ENCODE peak calls at places on chromosomes 12 and 14, in five cellular contexts. G is tibial artery, M is mucosa of descending colon, R is K562, L is endothelial cell of umbilical vein. T is an unnamed sample.

GRCh38 chr12:110699591-110700445 is 10.9 kb upstream of the HVCN1 start:
- DNase-seq in G (no peak), M (no peak), R (peak; percentile 59), L (no peak), T (no peak)

GRCh38 chr12:98709022-98709421 is 63.9 kb downstream of the APAF1 start:
- DNase-seq in G (no peak), M (no peak), R (no peak), L (no peak), T (no peak)

GRCh38 chr12:116990971-116991966 is 80.5 kb downstream of the FBXW8 start:
- DNase-seq in G (no peak), M (no peak), R (no peak), L (no peak), T (no peak)

GRCh38 chr12:27820564-27820963 is 40.5 kb upstream of the MANSC4 start:
- DNase-seq in G (no peak), M (no peak), R (no peak), L (peak; percentile 4), T (no peak)

GRCh38 chr14:106831322-106831720 is 1304.9 kb downstream of the TMEM121 start:
- DNase-seq in G (no peak), M (peak; percentile 65), R (no peak), L (no peak), T (peak; percentile 48)

GRCh38 chr12:124884587-124885438 is 21.1 kb upstream of the SCARB1 start:
- DNase-seq in G (no peak), M (peak; percentile 76), R (peak; percentile 77), L (no peak), T (no peak)

GRCh38 chr14:37565550-37565949 is 29.5 kb downstream of the FOXA1 start:
- DNase-seq in G (no peak), M (peak; percentile 63), R (no peak), L (no peak), T (no peak)

GRCh38 chr12:132491349-132491663 is 1.4 kb downstream of the FBRSL1 start:
- DNase-seq in G (no peak), M (no peak), R (no peak), L (no peak), T (no peak)

GRCh38 chr12:113697646-113698504 is 226.2 kb upstream of the LHX5 start:
- DNase-seq in G (no peak), M (peak; percentile 3), R (no peak), L (no peak), T (no peak)

GRCh38 chr14:85530626-85531025 is 682 bp downstream of the FLRT2 start:
- DNase-seq in G (no peak), M (no peak), R (no peak), L (no peak), T (no peak)

GRCh38 chr14:85528080-85528881 is 1.7 kb upstream of the FLRT2 start:
- DNase-seq in G (peak; percentile 39), M (peak; percentile 20), R (no peak), L (peak; percentile 94), T (peak; percentile 90)

GRCh38 chr14:85529803-85530574 is at the start of gene FLRT2:
- DNase-seq in G (peak; percentile 72), M (peak; percentile 21), R (no peak), L (peak; percentile 93), T (peak; percentile 88)

GRCh38 chr14:85527458-85527857 is 2.5 kb upstream of the FLRT2 start:
- DNase-seq in G (no peak), M (no peak), R (no peak), L (peak; percentile 83), T (peak; percentile 30)

GRCh38 chr14:85528882-85529585 is 910 bp upstream of the FLRT2 start:
- DNase-seq in G (no peak), M (no peak), R (no peak), L (peak; percentile 83), T (peak; percentile 61)
- H3K4me3 ChIP-seq in G (peak overlapping the region; percentile 56), M (no peak overlapping the region), R (no peak overlapping the region), L (peak overlapping the region; percentile 94), T (peak overlapping the region; percentile 77)

GRCh38 chr12:71756054-71756675 is 1.5 kb downstream of the RAB21 start:
- DNase-seq in G (no peak), M (no peak), R (no peak), L (peak; percentile 14), T (no peak)

GRCh38 chr12:71764587-71765321 is 10.1 kb downstream of the RAB21 start:
- DNase-seq in G (no peak), M (no peak), R (no peak), L (no peak), T (no peak)

GRCh38 chr12:71759941-71760340 is 5.3 kb downstream of the RAB21 start:
- DNase-seq in G (no peak), M (no peak), R (no peak), L (no peak), T (no peak)

GRCh38 chr12:71763682-71764379 is 9.2 kb downstream of the RAB21 start:
- DNase-seq in G (no peak), M (no peak), R (no peak), L (no peak), T (no peak)

DNA sequence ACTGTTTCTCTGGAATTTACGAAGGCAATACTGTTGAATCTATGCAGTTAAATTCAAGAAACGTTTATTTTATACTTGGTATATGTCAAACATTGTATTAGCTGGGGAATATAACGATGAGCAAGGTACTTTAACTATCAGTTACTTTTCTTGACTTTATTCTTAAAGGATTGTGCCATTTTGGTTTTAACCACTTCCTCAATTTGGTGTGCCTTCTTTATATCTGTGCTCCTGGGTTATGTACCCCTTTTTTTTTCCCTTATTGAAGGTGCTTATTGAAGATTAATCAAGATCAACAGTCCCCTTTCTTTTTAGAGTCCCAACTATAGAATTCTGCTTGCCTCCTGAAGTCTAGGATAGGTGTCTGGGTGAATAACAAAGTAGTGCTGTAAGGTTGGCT is 5.8 kb downstream of the RAB21 start:
- DNase-seq in G (no peak), M (no peak), R (no peak), L (no peak), T (no peak)
- H3K9me3 ChIP-seq in G (no peaks in the 10 kb centered on the region), M (peaks cover 13% of the 10 kb centered on the region), R (peaks cover 7% of the 10 kb centered on the region), L (no peaks in the 10 kb centered on the region), T (peaks cover 30% of the 10 kb centered on the region)

GRCh38 chr14:61570961-61571299 is 124.4 kb upstream of the HIF1A start:
- DNase-seq in G (no peak), M (no peak), R (no peak), L (no peak), T (no peak)
- TF ChIP-seq CTCF in G (no peak), M (no peak), R (no peak), L (no peak), T (no peak)

DNA sequence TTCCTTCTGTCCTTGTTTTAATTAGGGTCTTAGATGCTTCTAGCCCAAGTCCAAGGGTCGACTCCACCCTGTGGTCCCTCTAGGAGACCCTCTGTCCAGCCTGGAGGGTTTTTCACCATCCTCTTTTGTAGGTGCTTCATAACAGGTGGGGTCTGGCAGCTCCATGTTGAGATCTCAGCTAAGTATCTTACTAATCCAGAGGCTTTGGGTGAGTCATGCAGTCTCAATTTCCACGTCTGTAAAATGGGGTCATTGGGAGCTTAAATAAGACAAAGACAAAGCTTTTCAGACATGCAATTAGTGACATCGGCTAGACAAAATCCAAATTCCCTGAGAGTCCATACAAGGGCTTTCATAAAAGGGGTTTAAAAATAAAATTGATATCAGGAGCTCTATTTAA is 3.2 kb downstream of the HSPB8 start:
- DNase-seq in G (no peak), M (no peak), R (no peak), L (no peak), T (no peak)
- H3K4me3 ChIP-seq in G (peak overlapping the region; percentile 80), M (no peak overlapping the region), R (no peak overlapping the region), L (no peak overlapping the region), T (no peak overlapping the region)

DNA sequence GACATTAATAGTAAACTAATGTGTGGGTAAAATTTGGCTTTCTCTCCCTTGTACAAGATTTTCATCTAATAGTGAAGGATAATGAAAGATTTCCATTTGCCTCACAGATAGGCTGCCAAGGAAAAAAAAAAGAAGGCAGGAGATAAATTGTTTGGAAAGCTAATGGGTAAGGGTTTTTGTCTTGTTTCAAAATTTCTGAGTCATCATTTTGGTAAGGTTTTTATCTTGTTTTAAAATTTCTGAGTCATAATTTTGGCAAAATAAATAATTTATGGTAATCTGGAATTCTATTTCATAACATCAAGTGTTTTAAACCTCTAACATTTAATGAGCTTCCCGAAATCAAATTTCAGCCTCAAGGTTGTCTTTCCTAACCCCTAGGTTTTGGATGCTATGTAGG is 1035.7 kb upstream of the FBXO33 start:
- DNase-seq in G (no peak), M (no peak), R (no peak), L (no peak), T (no peak)
- H3K9me3 ChIP-seq in G (no peaks in the 10 kb centered on the region), M (peaks cover 44% of the 10 kb centered on the region), R (no peaks in the 10 kb centered on the region), L (peaks cover 4% of the 10 kb centered on the region), T (peaks cover 23% of the 10 kb centered on the region)

GRCh38 chr14:76639606-76640272 is 121.5 kb upstream of the VASH1 start:
- DNase-seq in G (no peak), M (no peak), R (no peak), L (no peak), T (no peak)

GRCh38 chr14:76640923-76641395 is 120.3 kb upstream of the VASH1 start:
- DNase-seq in G (no peak), M (no peak), R (no peak), L (no peak), T (no peak)

GRCh38 chr14:76647699-76648298 is 113.5 kb upstream of the VASH1 start:
- DNase-seq in G (no peak), M (peak; percentile 23), R (peak; percentile 54), L (peak; percentile 47), T (peak; percentile 72)

GRCh38 chr14:76641541-76641940 is 119.7 kb upstream of the VASH1 start:
- DNase-seq in G (no peak), M (no peak), R (no peak), L (no peak), T (no peak)

DNA sequence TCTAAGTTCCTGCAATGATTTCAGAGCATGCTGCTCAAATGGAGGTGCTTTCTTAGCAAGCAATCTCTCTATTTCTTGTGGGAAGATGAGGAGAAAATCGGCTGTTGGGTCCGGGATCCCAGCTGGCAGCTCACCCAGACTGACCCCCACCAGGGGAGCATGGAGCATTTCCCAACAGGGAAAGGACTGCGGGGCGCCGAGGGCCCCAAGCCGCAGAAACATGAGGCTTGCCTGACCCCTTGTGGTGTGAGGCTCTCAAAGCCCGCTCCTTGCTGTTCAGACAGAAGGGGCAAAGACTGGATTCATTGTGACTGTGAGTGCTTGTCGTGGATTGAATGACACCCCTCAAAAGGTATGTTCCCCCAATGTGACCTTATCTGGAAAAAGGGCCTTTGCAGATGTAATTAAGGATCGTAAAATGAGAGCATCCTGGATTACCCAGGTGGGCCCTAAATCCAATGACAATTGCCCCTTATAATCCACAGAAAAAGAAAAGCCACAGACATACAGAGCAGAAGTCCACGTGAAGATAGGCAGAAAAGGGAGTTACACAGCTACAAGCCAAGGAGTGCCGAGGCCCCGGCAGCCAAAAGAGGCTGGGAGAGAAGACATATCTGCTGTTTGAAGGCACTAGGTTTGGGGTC is 116.3 kb upstream of the VASH1 start:
- DNase-seq in G (no peak), M (peak; percentile 9), R (peak; percentile 45), L (peak; percentile 41), T (peak; percentile 77)
- TF ChIP-seq CTCF in G (peak; percentile 15), M (no peak), R (peak; percentile 62), L (peak; percentile 44), T (peak; percentile 84)

GRCh38 chr12:89060133-89060532 is 292.2 kb downstream of the DUSP6 start:
- DNase-seq in G (no peak), M (no peak), R (no peak), L (no peak), T (peak; percentile 80)
- H3K4me3 ChIP-seq in G (no peak overlapping the region), M (no peak overlapping the region), R (no peak overlapping the region), L (no peak overlapping the region), T (no peak overlapping the region)